ENCODE peak calls at places on chromosomes 3 and 15, in nine cellular contexts. I is G401; Q is nucleus accumbens; V is caudate nucleus; K is CD8-positive, alpha-beta T cell; C is stimulated activated CD8-positive, alpha-beta memory T cell treated with anti-CD3 and anti-CD28 coated beads, Interleukin-12 subunit alpha, Interleukin-12 subunit beta, amount 100 ng/mL, for 4 hours; J is aorta; W is GDM1; Y is fibroblast of lung. N is an unnamed sample.

GRCh38 chr3:127450331-127450730 is 140.2 kb downstream of the TPRA1 start:
- DNase-seq in I (no peak), Q (no peak), V (no peak), K (no peak), C (no peak), J (no peak), W (no peak), Y (no peak), N (no peak)

GRCh38 chr15:98981851-98982722 is 25.5 kb downstream of the PGPEP1L start:
- DNase-seq in I (no peak), Q (no peak), V (no peak), K (no peak), C (no peak), J (no peak), W (no peak), Y (peak), N (no peak)

GRCh38 chr15:25777047-25777446 is 86.1 kb downstream of the ATP10A start:
- DNase-seq in I (no peak), Q (no peak), V (no peak), K (no peak), C (no peak), J (no peak), W (no peak), Y (no peak), N (no peak)

GRCh38 chr3:126618021-126618420 is 36.9 kb downstream of the TXNRD3 start:
- DNase-seq in I (no peak), Q (no peak), V (no peak), K (no peak), C (no peak), J (no peak), W (no peak), Y (peak), N (no peak)

GRCh38 chr15:85333132-85333831 is 47.1 kb upstream of the AKAP13 start:
- DNase-seq in I (no peak), Q (no peak), V (no peak), K (no peak), C (no peak), J (no peak), W (no peak), Y (peak), N (no peak)

GRCh38 chr3:129573493-129573892 is 30.5 kb downstream of the H1-8 start:
- DNase-seq in I (no peak), Q (no peak), V (no peak), K (no peak), C (no peak), J (no peak), W (no peak), Y (no peak), N (no peak)

GRCh38 chr15:58438956-58439355 is 7.2 kb downstream of the LIPC start:
- DNase-seq in I (peak), Q (no peak), V (no peak), K (no peak), C (no peak), J (no peak), W (peak), Y (peak), N (peak)

GRCh38 chr15:61584410-61584809 is 355.3 kb upstream of the RORA start:
- DNase-seq in I (no peak), Q (no peak), V (no peak), K (no peak), C (no peak), J (no peak), W (no peak), Y (no peak), N (no peak)

GRCh38 chr3:126849768-126850167 is 133.1 kb upstream of the PLXNA1 start:
- DNase-seq in I (no peak), Q (no peak), V (no peak), K (no peak), C (no peak), J (no peak), W (no peak), Y (no peak), N (no peak)

GRCh38 chr3:30162579-30162978 is 443.8 kb upstream of the TGFBR2 start:
- DNase-seq in I (no peak), Q (no peak), V (no peak), K (no peak), C (no peak), J (no peak), W (no peak), Y (peak), N (no peak)

GRCh38 chr15:66997212-66997611 is 68.2 kb upstream of the SMAD3 start:
- DNase-seq in I (no peak), Q (no peak), V (no peak), K (no peak), C (no peak), J (no peak), W (no peak), Y (peak), N (no peak)

GRCh38 chr15:47870300-47870955 is 153.1 kb downstream of the SEMA6D start:
- DNase-seq in I (peak), Q (no peak), V (no peak), K (no peak), C (no peak), J (no peak), W (no peak), Y (no peak), N (no peak)

GRCh38 chr3:149507491-149508324 is 33.2 kb downstream of the TM4SF4 start:
- DNase-seq in I (no peak), Q (no peak), V (no peak), K (no peak), C (no peak), J (peak), W (peak), Y (peak), N (no peak)

GRCh38 chr15:30992465-30992864 is 1.0 kb upstream of the MTMR10 start:
- DNase-seq in I (no peak), Q (no peak), V (no peak), K (no peak), C (no peak), J (no peak), W (no peak), Y (no peak), N (peak)

GRCh38 chr15:51775967-51776816 is 24.8 kb downstream of the TMOD2 start:
- DNase-seq in I (peak), Q (peak), V (peak), K (peak), C (peak), J (no peak), W (peak), Y (peak), N (no peak)